ENCODE peak calls at places on chromosomes 11 and 22, in eight cellular contexts. One of them, this sample, is unnamed.

GRCh38 chr22:19179472-19180048 is 1.0 kb upstream of the SLC25A1 start:
- DNase-seq in psoas muscle: peak; percentile 87
- DNase-seq in hepatocyte: peak; percentile 92
- DNase-seq in brain microvascular endothelial cell: peak; percentile 83
- DNase-seq in WERI-Rb-1: peak; percentile 83
- DNase-seq in glutamatergic neuron: peak; percentile 80
- DNase-seq in testis: peak; percentile 84
- DNase-seq in esophagus muscularis mucosa: no peak
- DNase-seq in this sample: peak; percentile 62

GRCh38 chr11:68012843-68013610 is 2.9 kb downstream of the ALDH3B1 start:
- DNase-seq in psoas muscle: no peak
- DNase-seq in hepatocyte: peak; percentile 84
- DNase-seq in brain microvascular endothelial cell: peak; percentile 94
- DNase-seq in WERI-Rb-1: no peak
- DNase-seq in glutamatergic neuron: no peak
- DNase-seq in testis: no peak
- DNase-seq in esophagus muscularis mucosa: no peak
- DNase-seq in this sample: no peak

GRCh38 chr11:115409116-115409663 is 95.0 kb downstream of the CADM1 start:
- DNase-seq in psoas muscle: no peak
- DNase-seq in hepatocyte: no peak
- DNase-seq in brain microvascular endothelial cell: no peak
- DNase-seq in WERI-Rb-1: no peak
- DNase-seq in glutamatergic neuron: no peak
- DNase-seq in testis: no peak
- DNase-seq in esophagus muscularis mucosa: no peak
- DNase-seq in this sample: no peak

GRCh38 chr22:30605449-30606110 is 1.4 kb upstream of the TCN2 start:
- DNase-seq in psoas muscle: peak; percentile 66
- DNase-seq in hepatocyte: peak; percentile 65
- DNase-seq in brain microvascular endothelial cell: peak; percentile 26
- DNase-seq in WERI-Rb-1: peak; percentile 58
- DNase-seq in glutamatergic neuron: peak; percentile 54
- DNase-seq in testis: peak; percentile 64
- DNase-seq in esophagus muscularis mucosa: no peak
- DNase-seq in this sample: no peak

GRCh38 chr11:114135737-114136151 is 76.2 kb downstream of the ZBTB16 start:
- DNase-seq in psoas muscle: no peak
- DNase-seq in hepatocyte: no peak
- DNase-seq in brain microvascular endothelial cell: no peak
- DNase-seq in WERI-Rb-1: no peak
- DNase-seq in glutamatergic neuron: no peak
- DNase-seq in testis: no peak
- DNase-seq in esophagus muscularis mucosa: no peak
- DNase-seq in this sample: no peak

GRCh38 chr11:104572279-104572678 is 326.0 kb downstream of the CASP12 start:
- DNase-seq in psoas muscle: no peak
- DNase-seq in hepatocyte: no peak
- DNase-seq in brain microvascular endothelial cell: peak; percentile 48
- DNase-seq in WERI-Rb-1: no peak
- DNase-seq in glutamatergic neuron: no peak
- DNase-seq in testis: no peak
- DNase-seq in esophagus muscularis mucosa: no peak
- DNase-seq in this sample: no peak

GRCh38 chr11:8285228-8285627 is 21.6 kb upstream of the LMO1 start:
- DNase-seq in psoas muscle: no peak
- DNase-seq in hepatocyte: no peak
- DNase-seq in brain microvascular endothelial cell: no peak
- DNase-seq in WERI-Rb-1: no peak
- DNase-seq in glutamatergic neuron: no peak
- DNase-seq in testis: no peak
- DNase-seq in esophagus muscularis mucosa: no peak
- DNase-seq in this sample: no peak

GRCh38 chr11:65503923-65504670 is 5.3 kb downstream of the MALAT1 start:
- DNase-seq in psoas muscle: no peak
- DNase-seq in hepatocyte: peak; percentile 61
- DNase-seq in brain microvascular endothelial cell: peak; percentile 51
- DNase-seq in WERI-Rb-1: no peak
- DNase-seq in glutamatergic neuron: no peak
- DNase-seq in testis: no peak
- DNase-seq in esophagus muscularis mucosa: no peak
- DNase-seq in this sample: no peak

GRCh38 chr11:42524534-42525227 is 787.1 kb upstream of the API5 start:
- DNase-seq in psoas muscle: no peak
- DNase-seq in hepatocyte: peak; percentile 85
- DNase-seq in brain microvascular endothelial cell: peak; percentile 66
- DNase-seq in WERI-Rb-1: peak; percentile 44
- DNase-seq in glutamatergic neuron: peak; percentile 66
- DNase-seq in testis: peak; percentile 77
- DNase-seq in esophagus muscularis mucosa: no peak
- DNase-seq in this sample: no peak

GRCh38 chr11:64553554-64554201 is 37.3 kb upstream of the SLC22A12 start:
- DNase-seq in psoas muscle: peak; percentile 81
- DNase-seq in hepatocyte: peak; percentile 72
- DNase-seq in brain microvascular endothelial cell: peak; percentile 34
- DNase-seq in WERI-Rb-1: peak; percentile 72
- DNase-seq in glutamatergic neuron: peak; percentile 77
- DNase-seq in testis: peak; percentile 83
- DNase-seq in esophagus muscularis mucosa: no peak
- DNase-seq in this sample: peak; percentile 58

GRCh38 chr22:41418717-41419116 is 27.9 kb downstream of the TOB2 start:
- DNase-seq in psoas muscle: no peak
- DNase-seq in hepatocyte: no peak
- DNase-seq in brain microvascular endothelial cell: no peak
- DNase-seq in WERI-Rb-1: no peak
- DNase-seq in glutamatergic neuron: no peak
- DNase-seq in testis: no peak
- DNase-seq in esophagus muscularis mucosa: no peak
- DNase-seq in this sample: no peak

GRCh38 chr22:46641829-46642266 is 21.7 kb downstream of the GRAMD4 start:
- DNase-seq in psoas muscle: no peak
- DNase-seq in hepatocyte: no peak
- DNase-seq in brain microvascular endothelial cell: no peak
- DNase-seq in WERI-Rb-1: no peak
- DNase-seq in glutamatergic neuron: no peak
- DNase-seq in testis: no peak
- DNase-seq in esophagus muscularis mucosa: no peak
- DNase-seq in this sample: no peak

GRCh38 chr11:2672553-2673249 is 27.1 kb downstream of the KCNQ1OT1 start:
- DNase-seq in psoas muscle: no peak
- DNase-seq in hepatocyte: no peak
- DNase-seq in brain microvascular endothelial cell: no peak
- DNase-seq in WERI-Rb-1: peak; percentile 2
- DNase-seq in glutamatergic neuron: no peak
- DNase-seq in testis: peak; percentile 10
- DNase-seq in esophagus muscularis mucosa: no peak
- DNase-seq in this sample: no peak

DNA sequence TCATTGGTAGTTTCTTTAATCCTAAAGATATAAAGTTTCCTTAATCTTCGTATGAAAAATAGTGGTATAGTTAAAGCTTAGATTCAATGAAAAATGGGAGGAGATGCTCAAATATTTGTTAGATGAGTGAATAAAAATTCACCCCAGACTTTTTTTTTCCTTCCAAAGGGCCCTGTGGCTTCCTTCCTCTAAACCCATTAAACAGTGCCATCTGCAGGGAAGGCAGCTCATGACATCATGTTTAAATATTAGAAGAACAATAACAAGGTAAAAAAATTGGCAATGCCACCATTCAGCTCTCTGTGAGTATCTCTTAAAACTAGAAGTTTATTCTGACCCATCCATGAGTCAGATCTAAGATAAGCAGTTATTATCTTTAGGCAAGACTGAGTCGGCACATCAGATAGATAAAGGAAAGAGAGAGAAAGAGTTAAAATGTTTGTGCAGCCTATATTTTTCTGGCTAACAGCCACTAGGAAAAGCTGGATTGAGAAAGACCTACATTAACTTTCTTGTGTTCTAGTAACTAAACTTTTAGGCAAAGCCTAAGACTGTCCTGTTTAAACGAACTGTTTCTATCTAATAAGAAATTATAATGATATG is 19.1 kb upstream of the OOSP1 start:
- DNase-seq in psoas muscle: no peak
- DNase-seq in hepatocyte: peak; percentile 44
- DNase-seq in brain microvascular endothelial cell: peak; percentile 71
- DNase-seq in WERI-Rb-1: peak; percentile 40
- DNase-seq in glutamatergic neuron: peak; percentile 26
- DNase-seq in testis: peak; percentile 59
- DNase-seq in esophagus muscularis mucosa: no peak
- DNase-seq in this sample: peak; percentile 27
- TF ChIP-seq CTCF in psoas muscle: no peak
- TF ChIP-seq CTCF in hepatocyte: peak; percentile 47
- TF ChIP-seq CTCF in brain microvascular endothelial cell: peak; percentile 74
- TF ChIP-seq CTCF in WERI-Rb-1: peak; percentile 18
- TF ChIP-seq CTCF in glutamatergic neuron: no peak
- TF ChIP-seq CTCF in testis: peak; percentile 40
- TF ChIP-seq CTCF in esophagus muscularis mucosa: peak; percentile 30
- TF ChIP-seq CTCF in this sample: peak; percentile 62

DNA sequence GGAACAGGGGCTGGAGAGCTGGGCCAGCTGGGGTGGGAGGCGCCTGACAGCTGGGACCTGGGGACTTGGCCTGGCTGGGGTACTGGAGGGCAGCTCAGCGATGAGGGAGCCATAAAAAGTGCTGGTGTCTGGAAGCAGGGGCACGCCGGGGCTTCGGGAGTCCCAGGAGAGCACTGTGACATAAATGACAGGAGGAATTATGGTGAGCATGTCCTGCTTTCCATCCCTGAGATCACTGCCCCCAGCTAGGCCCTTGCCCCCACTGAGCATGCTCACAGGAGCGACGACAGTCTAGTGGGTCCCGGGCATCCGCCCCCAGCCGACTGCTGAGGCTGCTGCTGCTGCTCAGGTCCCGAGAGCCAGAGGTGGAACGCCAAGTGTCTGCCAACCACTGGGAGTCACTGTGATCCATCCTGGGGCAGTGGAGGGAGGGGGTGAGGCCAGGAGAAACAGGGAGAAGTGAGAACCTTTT is 6.2 kb downstream of the ROBO4 start:
- DNase-seq in psoas muscle: peak; percentile 68
- DNase-seq in hepatocyte: no peak
- DNase-seq in brain microvascular endothelial cell: no peak
- DNase-seq in WERI-Rb-1: peak; percentile 70
- DNase-seq in glutamatergic neuron: no peak
- DNase-seq in testis: no peak
- DNase-seq in esophagus muscularis mucosa: no peak
- DNase-seq in this sample: peak; percentile 8
- TF ChIP-seq CTCF in psoas muscle: no peak
- TF ChIP-seq CTCF in hepatocyte: no peak
- TF ChIP-seq CTCF in brain microvascular endothelial cell: peak; percentile 36
- TF ChIP-seq CTCF in WERI-Rb-1: peak; percentile 54
- TF ChIP-seq CTCF in glutamatergic neuron: no peak
- TF ChIP-seq CTCF in testis: no peak
- TF ChIP-seq CTCF in esophagus muscularis mucosa: no peak
- TF ChIP-seq CTCF in this sample: no peak

DNA sequence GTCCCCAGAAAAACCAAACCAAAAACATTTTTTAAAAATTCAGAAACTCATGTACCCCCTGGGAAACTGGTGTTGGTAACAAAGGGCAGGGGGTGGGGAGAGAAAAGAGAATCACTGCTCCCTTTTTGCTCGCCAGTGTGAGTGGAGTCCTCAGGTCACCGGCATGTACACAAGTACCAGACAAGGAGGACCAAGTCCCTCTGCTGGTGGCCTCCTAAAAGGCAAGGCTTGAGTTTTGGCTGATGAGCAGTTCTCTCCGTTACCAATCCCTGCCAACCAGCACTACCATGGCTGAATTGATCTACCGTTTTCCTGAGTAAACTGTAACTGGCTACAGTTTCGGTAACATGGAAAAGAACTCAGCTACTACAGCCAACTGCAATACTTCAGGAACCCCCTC is 22.0 kb downstream of the APOL5 start:
- DNase-seq in psoas muscle: no peak
- DNase-seq in hepatocyte: no peak
- DNase-seq in brain microvascular endothelial cell: no peak
- DNase-seq in WERI-Rb-1: peak; percentile 23
- DNase-seq in glutamatergic neuron: peak; percentile 41
- DNase-seq in testis: no peak
- DNase-seq in esophagus muscularis mucosa: no peak
- DNase-seq in this sample: no peak
- TF ChIP-seq CTCF in psoas muscle: peak; percentile 41
- TF ChIP-seq CTCF in hepatocyte: peak; percentile 6
- TF ChIP-seq CTCF in brain microvascular endothelial cell: peak; percentile 55
- TF ChIP-seq CTCF in WERI-Rb-1: peak; percentile 56
- TF ChIP-seq CTCF in glutamatergic neuron: no peak
- TF ChIP-seq CTCF in testis: no peak
- TF ChIP-seq CTCF in esophagus muscularis mucosa: peak; percentile 35
- TF ChIP-seq CTCF in this sample: no peak

GRCh38 chr22:48782817-48783511 is 1044.7 kb downstream of the BRD1 start:
- DNase-seq in psoas muscle: no peak
- DNase-seq in hepatocyte: no peak
- DNase-seq in brain microvascular endothelial cell: no peak
- DNase-seq in WERI-Rb-1: peak; percentile 38
- DNase-seq in glutamatergic neuron: no peak
- DNase-seq in testis: no peak
- DNase-seq in esophagus muscularis mucosa: no peak
- DNase-seq in this sample: no peak
- TF ChIP-seq CTCF in psoas muscle: no peak
- TF ChIP-seq CTCF in hepatocyte: peak; percentile 23
- TF ChIP-seq CTCF in brain microvascular endothelial cell: no peak
- TF ChIP-seq CTCF in WERI-Rb-1: peak; percentile 69
- TF ChIP-seq CTCF in glutamatergic neuron: no peak
- TF ChIP-seq CTCF in testis: peak; percentile 12
- TF ChIP-seq CTCF in esophagus muscularis mucosa: no peak
- TF ChIP-seq CTCF in this sample: no peak

GRCh38 chr11:18956630-18957029 is 17.4 kb upstream of the MRGPRX1 start:
- DNase-seq in psoas muscle: no peak
- DNase-seq in hepatocyte: no peak
- DNase-seq in brain microvascular endothelial cell: no peak
- DNase-seq in WERI-Rb-1: no peak
- DNase-seq in glutamatergic neuron: no peak
- DNase-seq in testis: no peak
- DNase-seq in esophagus muscularis mucosa: no peak
- DNase-seq in this sample: no peak
- TF ChIP-seq CTCF in psoas muscle: no peak
- TF ChIP-seq CTCF in hepatocyte: no peak
- TF ChIP-seq CTCF in brain microvascular endothelial cell: no peak
- TF ChIP-seq CTCF in WERI-Rb-1: no peak
- TF ChIP-seq CTCF in glutamatergic neuron: no peak
- TF ChIP-seq CTCF in testis: no peak
- TF ChIP-seq CTCF in esophagus muscularis mucosa: no peak
- TF ChIP-seq CTCF in this sample: no peak

GRCh38 chr22:28051787-28052356 is 132.8 kb upstream of the PITPNB start:
- DNase-seq in psoas muscle: peak; percentile 88
- DNase-seq in hepatocyte: peak; percentile 79
- DNase-seq in brain microvascular endothelial cell: peak; percentile 59
- DNase-seq in WERI-Rb-1: peak; percentile 79
- DNase-seq in glutamatergic neuron: peak; percentile 89
- DNase-seq in testis: peak; percentile 79
- DNase-seq in esophagus muscularis mucosa: no peak
- DNase-seq in this sample: no peak
- TF ChIP-seq CTCF in psoas muscle: peak; percentile 92
- TF ChIP-seq CTCF in hepatocyte: peak; percentile 82
- TF ChIP-seq CTCF in brain microvascular endothelial cell: peak; percentile 97
- TF ChIP-seq CTCF in WERI-Rb-1: peak; percentile 68
- TF ChIP-seq CTCF in glutamatergic neuron: peak; percentile 87
- TF ChIP-seq CTCF in testis: peak; percentile 61
- TF ChIP-seq CTCF in esophagus muscularis mucosa: peak; percentile 93
- TF ChIP-seq CTCF in this sample: peak; percentile 90

GRCh38 chr22:24107668-24108067 is 73.6 kb upstream of the SUSD2 start:
- DNase-seq in psoas muscle: peak; percentile 92
- DNase-seq in hepatocyte: no peak
- DNase-seq in brain microvascular endothelial cell: peak; percentile 61
- DNase-seq in WERI-Rb-1: no peak
- DNase-seq in glutamatergic neuron: no peak
- DNase-seq in testis: peak; percentile 84
- DNase-seq in esophagus muscularis mucosa: peak; percentile 97
- DNase-seq in this sample: no peak
- TF ChIP-seq CTCF in psoas muscle: peak; percentile 31
- TF ChIP-seq CTCF in hepatocyte: no peak
- TF ChIP-seq CTCF in brain microvascular endothelial cell: peak; percentile 36
- TF ChIP-seq CTCF in WERI-Rb-1: no peak
- TF ChIP-seq CTCF in glutamatergic neuron: no peak
- TF ChIP-seq CTCF in testis: no peak
- TF ChIP-seq CTCF in esophagus muscularis mucosa: peak; percentile 65
- TF ChIP-seq CTCF in this sample: no peak